ENCODE peak calls at places on chromosomes 6 and 20, in four cellular contexts. W, R, F and N are unnamed samples.

GRCh38 chr20:309306-309840 is 12.0 kb downstream of the ZCCHC3 start:
- DNase-seq in W (no peak), R (no peak), F (peak), N (no peak)

GRCh38 chr6:153947817-153948447 is 91.1 kb upstream of the OPRM1 start:
- DNase-seq in W (no peak), R (peak), F (peak), N (no peak)

GRCh38 chr20:36538026-36538764 is 3.1 kb upstream of the MYL9 start:
- DNase-seq in W (no peak), R (no peak), F (no peak), N (no peak)

GRCh38 chr6:112409311-112409710 is 62.2 kb downstream of the RFPL4B start:
- DNase-seq in W (no peak), R (no peak), F (peak), N (no peak)

GRCh38 chr6:37987559-37987958 is 168.0 kb downstream of the ZFAND3 start:
- DNase-seq in W (no peak), R (no peak), F (no peak), N (no peak)

GRCh38 chr6:122789078-122789861 is at the start of gene SMPDL3A:
- DNase-seq in W (peak), R (no peak), F (peak), N (peak)

GRCh38 chr6:158037771-158038170 is 56.1 kb downstream of the SYNJ2 start:
- DNase-seq in W (no peak), R (no peak), F (no peak), N (no peak)

GRCh38 chr20:31720486-31721407 is 1.9 kb downstream of the BCL2L1 start:
- DNase-seq in W (peak), R (peak), F (no peak), N (no peak)

GRCh38 chr6:37059344-37060194 is 54.1 kb downstream of the FGD2 start:
- DNase-seq in W (peak), R (no peak), F (peak), N (peak)

GRCh38 chr6:87945966-87946365 is 101.7 kb upstream of the SPACA1 start:
- DNase-seq in W (no peak), R (no peak), F (no peak), N (no peak)

GRCh38 chr6:9126845-9127560 is 691.7 kb upstream of the SLC35B3 start:
- DNase-seq in W (no peak), R (no peak), F (peak), N (peak)

GRCh38 chr6:105824732-105825131 is 261.4 kb upstream of the PRDM1 start:
- DNase-seq in W (no peak), R (no peak), F (peak), N (no peak)

GRCh38 chr6:44733868-44734267 is 346.4 kb downstream of the CDC5L start:
- DNase-seq in W (no peak), R (no peak), F (no peak), N (no peak)

GRCh38 chr6:44224154-44224977 is 971 bp downstream of the SLC29A1 start:
- DNase-seq in W (no peak), R (peak), F (no peak), N (no peak)

GRCh38 chr6:38348366-38348765 is 291.4 kb downstream of the BTBD9 start:
- DNase-seq in W (no peak), R (no peak), F (no peak), N (no peak)

GRCh38 chr20:24448170-24448569 is 21.3 kb upstream of the SYNDIG1 start:
- DNase-seq in W (no peak), R (peak), F (no peak), N (no peak)

GRCh38 chr20:25574411-25574810 is 10.9 kb downstream of the NINL start:
- DNase-seq in W (no peak), R (no peak), F (no peak), N (no peak)

GRCh38 chr6:96542702-96543101 is 20.2 kb upstream of the FHL5 start:
- DNase-seq in W (no peak), R (no peak), F (no peak), N (no peak)

GRCh38 chr20:44491635-44492395 is 16.1 kb downstream of the TTPAL start:
- DNase-seq in W (no peak), R (no peak), F (peak), N (no peak)

GRCh38 chr20:47359533-47360206 is 3.2 kb upstream of the ZMYND8 start:
- DNase-seq in W (no peak), R (no peak), F (no peak), N (no peak)

GRCh38 chr20:60219984-60220540 is 261.8 kb downstream of the CDH26 start:
- DNase-seq in W (no peak), R (no peak), F (no peak), N (no peak)

GRCh38 chr20:46111028-46111835 is 6.9 kb upstream of the CD40 start:
- DNase-seq in W (no peak), R (no peak), F (no peak), N (no peak)